ENCODE peak calls at places on chromosomes 12 and 14, in five cellular contexts. S is heart left ventricle, U is fibroblast of villous mesenchyme, Y is fibroblast of pulmonary artery, O is left ventricle myocardium inferior. L is an unnamed sample.

GRCh38 chr12:34210183-34210582 is 187.9 kb downstream of the ALG10 start:
- DNase-seq in S (no peak), U (no peak), Y (no peak), O (no peak), L (no peak)

GRCh38 chr12:49974231-49974675 is 1.5 kb downstream of the AQP6 start:
- DNase-seq in S (peak; percentile 70), U (peak; percentile 77), Y (peak; percentile 82), O (peak; percentile 69), L (peak; percentile 61)

GRCh38 chr14:65168840-65169239 is 66.5 kb upstream of the MAX start:
- DNase-seq in S (no peak), U (peak; percentile 43), Y (peak; percentile 78), O (no peak), L (no peak)

GRCh38 chr14:64891173-64891838 is 11.6 kb upstream of the SPTB start:
- DNase-seq in S (no peak), U (no peak), Y (no peak), O (no peak), L (no peak)

GRCh38 chr12:100672075-100672592 is 98.7 kb downstream of the GAS2L3 start:
- DNase-seq in S (no peak), U (no peak), Y (no peak), O (no peak), L (no peak)

GRCh38 chr14:53461823-53462222 is 308.7 kb upstream of the DDHD1 start:
- DNase-seq in S (no peak), U (peak; percentile 53), Y (no peak), O (no peak), L (no peak)

GRCh38 chr14:47302121-47302520 is 373.3 kb downstream of the MDGA2 start:
- DNase-seq in S (no peak), U (no peak), Y (no peak), O (no peak), L (no peak)

GRCh38 chr14:30445394-30445793 is 113.6 kb upstream of the G2E3 start:
- DNase-seq in S (no peak), U (no peak), Y (no peak), O (no peak), L (no peak)

GRCh38 chr12:48572326-48572725 is 2.5 kb upstream of the LALBA start:
- DNase-seq in S (no peak), U (no peak), Y (peak; percentile 54), O (no peak), L (no peak)

GRCh38 chr14:92513204-92513965 is at the start of gene RIN3:
- DNase-seq in S (peak; percentile 77), U (peak; percentile 68), Y (peak; percentile 64), O (peak; percentile 58), L (peak; percentile 67)

GRCh38 chr12:89181271-89181920 is 170.9 kb downstream of the DUSP6 start:
- DNase-seq in S (no peak), U (peak; percentile 85), Y (peak; percentile 87), O (no peak), L (peak; percentile 71)

GRCh38 chr12:53049582-53050318 is at the start of gene TNS2:
- DNase-seq in S (peak; percentile 89), U (peak; percentile 75), Y (peak; percentile 81), O (peak; percentile 89), L (no peak)

GRCh38 chr14:68874746-68875155 is 81.9 kb upstream of the ZFP36L1 start:
- DNase-seq in S (no peak), U (no peak), Y (no peak), O (no peak), L (no peak)

GRCh38 chr14:103108749-103109207 is 14.3 kb downstream of the EXOC3L4 start:
- DNase-seq in S (no peak), U (peak; percentile 43), Y (no peak), O (no peak), L (no peak)

GRCh38 chr12:89235189-89235993 is 116.9 kb downstream of the DUSP6 start:
- DNase-seq in S (no peak), U (no peak), Y (peak; percentile 53), O (no peak), L (no peak)

GRCh38 chr14:73761621-73762355 is 47.6 kb upstream of the PNMA1 start:
- DNase-seq in S (no peak), U (no peak), Y (no peak), O (no peak), L (no peak)

GRCh38 chr12:59904874-59905521 is 309.2 kb downstream of the SLC16A7 start:
- DNase-seq in S (no peak), U (no peak), Y (no peak), O (no peak), L (peak; percentile 16)

GRCh38 chr12:43325786-43326185 is 226.2 kb downstream of the ADAMTS20 start:
- DNase-seq in S (no peak), U (no peak), Y (no peak), O (no peak), L (no peak)

GRCh38 chr12:73769337-73769736 is 768.3 kb upstream of the ATXN7L3B start:
- DNase-seq in S (no peak), U (no peak), Y (no peak), O (no peak), L (no peak)

GRCh38 chr12:120252071-120252906 is 13.2 kb downstream of the PXN start:
- DNase-seq in S (no peak), U (no peak), Y (no peak), O (no peak), L (no peak)

GRCh38 chr12:38689704-38690103 is 215.7 kb downstream of the CPNE8 start:
- DNase-seq in S (no peak), U (peak; percentile 50), Y (peak; percentile 43), O (no peak), L (no peak)

GRCh38 chr12:110577717-110578521 is 5.2 kb downstream of the PPTC7 start:
- DNase-seq in S (no peak), U (peak; percentile 82), Y (peak; percentile 69), O (no peak), L (peak; percentile 83)

GRCh38 chr14:102913341-102914211 is 8.9 kb upstream of the AMN start:
- DNase-seq in S (no peak), U (no peak), Y (no peak), O (no peak), L (no peak)

GRCh38 chr12:23008613-23009012 is 383.6 kb downstream of the ETNK1 start:
- DNase-seq in S (peak; percentile 20), U (peak; percentile 0), Y (no peak), O (no peak), L (no peak)

GRCh38 chr14:96126783-96127271 is 77.8 kb upstream of the BDKRB2 start:
- DNase-seq in S (no peak), U (peak; percentile 56), Y (no peak), O (no peak), L (no peak)

GRCh38 chr12:87136330-87136976 is 880.3 kb upstream of the MGAT4C start:
- DNase-seq in S (no peak), U (peak; percentile 36), Y (peak; percentile 69), O (no peak), L (peak; percentile 65)

GRCh38 chr14:95575820-95576473 is 41.1 kb downstream of the GLRX5 start:
- DNase-seq in S (no peak), U (no peak), Y (no peak), O (no peak), L (no peak)

GRCh38 chr14:35740215-35740614 is 68.9 kb downstream of the RALGAPA1 start:
- DNase-seq in S (no peak), U (no peak), Y (no peak), O (no peak), L (no peak)

GRCh38 chr12:30501718-30502117 is 194.0 kb downstream of the IPO8 start:
- DNase-seq in S (no peak), U (no peak), Y (no peak), O (no peak), L (no peak)

GRCh38 chr12:88339966-88340365 is 197.9 kb downstream of the TMTC3 start:
- DNase-seq in S (no peak), U (peak; percentile 28), Y (no peak), O (no peak), L (no peak)

GRCh38 chr12:109222062-109222461 is 87.0 kb downstream of the FOXN4 start:
- DNase-seq in S (no peak), U (no peak), Y (no peak), O (no peak), L (no peak)

GRCh38 chr14:66624319-66624937 is 116.5 kb downstream of the GPHN start:
- DNase-seq in S (peak; percentile 39), U (peak; percentile 65), Y (peak; percentile 85), O (peak; percentile 24), L (peak; percentile 72)

GRCh38 chr14:99427632-99428315 is 52.9 kb downstream of the SETD3 start:
- DNase-seq in S (no peak), U (peak; percentile 75), Y (peak; percentile 37), O (no peak), L (peak; percentile 17)

GRCh38 chr14:28298156-28298555 is 468.4 kb upstream of the FOXG1 start:
- DNase-seq in S (no peak), U (no peak), Y (peak; percentile 49), O (no peak), L (peak; percentile 31)

GRCh38 chr12:29086325-29087271 is 62.5 kb upstream of the FAR2 start:
- DNase-seq in S (no peak), U (no peak), Y (no peak), O (no peak), L (no peak)

DNA sequence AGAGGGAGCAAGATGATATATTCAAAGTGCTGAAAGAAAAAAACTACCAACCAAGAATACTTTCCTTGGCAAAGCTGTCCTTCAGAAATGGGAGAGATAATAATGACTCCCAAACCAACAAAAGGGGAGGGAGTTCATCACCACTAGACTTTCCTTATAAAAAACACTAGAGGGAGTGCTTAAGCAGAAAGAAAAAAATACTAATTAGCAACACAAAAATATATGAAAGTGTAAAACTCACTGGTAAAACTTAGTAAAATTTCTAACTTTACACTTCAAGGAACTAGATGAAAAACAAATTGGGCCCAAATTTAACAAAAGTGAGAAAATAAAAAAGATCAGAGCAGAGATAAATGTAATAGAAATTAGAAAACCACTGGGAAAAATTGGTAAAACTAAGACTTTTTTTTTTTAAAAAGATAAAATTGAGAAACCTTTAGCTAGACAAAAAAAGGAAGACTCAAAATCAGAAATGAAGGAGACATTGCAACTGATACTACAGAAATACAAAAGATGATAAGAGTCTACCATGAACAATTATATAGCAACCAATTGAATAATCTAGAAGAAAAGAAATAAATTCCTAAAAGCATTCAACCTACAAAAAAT is 60.4 kb upstream of the FAR2 start:
- DNase-seq in S (no peak), U (peak; percentile 26), Y (peak; percentile 45), O (no peak), L (peak; percentile 26)
- TF ChIP-seq CTCF in S (peak; percentile 22), U (peak; percentile 50), Y (peak; percentile 53), O (peak; percentile 50), L (peak; percentile 44)

GRCh38 chr12:114500775-114501473 is 95.0 kb upstream of the TBX5 start:
- DNase-seq in S (no peak), U (no peak), Y (no peak), O (no peak), L (no peak)
- H3K4me3 ChIP-seq in S (no peak overlapping the region), U (no peak overlapping the region), Y (no peak overlapping the region), O (no peak overlapping the region), L (no peak overlapping the region)

GRCh38 chr12:12081836-12082497 is 11.2 kb downstream of the BCL2L14 start:
- DNase-seq in S (no peak), U (peak; percentile 70), Y (peak; percentile 71), O (no peak), L (peak; percentile 55)
- TF ChIP-seq CTCF in S (peak; percentile 28), U (peak; percentile 36), Y (peak; percentile 37), O (peak; percentile 59), L (peak; percentile 29)

GRCh38 chr12:14766649-14767215 is 36.5 kb downstream of the WBP11 start:
- DNase-seq in S (no peak), U (no peak), Y (no peak), O (no peak), L (no peak)
- H3K4me3 ChIP-seq in S (no peak overlapping the region), U (no peak overlapping the region), Y (no peak overlapping the region), O (no peak overlapping the region), L (no peak overlapping the region)

GRCh38 chr12:122350444-122350843 is 72.0 kb downstream of the CLIP1 start:
- DNase-seq in S (peak; percentile 65), U (no peak), Y (peak; percentile 80), O (peak; percentile 65), L (peak; percentile 65)
- TF ChIP-seq CTCF in S (peak; percentile 20), U (no peak), Y (peak; percentile 44), O (peak; percentile 58), L (no peak)